ENCODE peak calls at places on chromosomes 11 and 22, in eight cellular contexts. A is HuH-7.5; V is stimulated activated CD4-positive, alpha-beta T cell treated with anti-CD3 and anti-CD28 coated beads, TNF-alpha, amount 100 ng/mL, for 1 hour; Z is RWPE1; J is aorta; B is iPS-NIHi11; X is nephron progenitor cell; R is AG08396. Y is an unnamed sample.

GRCh38 chr11:1770528-1770927 is 6.8 kb upstream of the CTSD start:
- DNase-seq in Z (no peak), J (no peak), V (no peak), A (no peak), X (no peak), R (no peak), B (no peak), Y (no peak)

GRCh38 chr11:134233729-134234179 is 9.3 kb downstream of the VPS26B start:
- DNase-seq in A (no peak), R (no peak), V (no peak), B (no peak), Z (no peak), X (no peak), J (no peak), Y (no peak)

GRCh38 chr22:39556970-39557811 is 13.4 kb upstream of the CACNA1I start:
- DNase-seq in X (peak; percentile 68), B (peak; percentile 59), V (no peak), A (no peak), J (no peak), Z (no peak), R (peak; percentile 56), Y (no peak)

GRCh38 chr11:134469627-134470026 is 57.6 kb upstream of the B3GAT1 start:
- DNase-seq in J (no peak), V (no peak), A (no peak), R (peak; percentile 24), Z (peak; percentile 25), X (no peak), B (no peak), Y (no peak)

GRCh38 chr11:8699903-8700302 is 17.3 kb downstream of the RPL27A start:
- DNase-seq in V (no peak), A (no peak), Z (no peak), R (peak; percentile 42), B (no peak), X (no peak), J (peak; percentile 71), Y (peak; percentile 61)

GRCh38 chr11:67006029-67006884 is 16.7 kb upstream of the SYT12 start:
- DNase-seq in A (peak; percentile 97), B (peak; percentile 91), R (peak; percentile 48), V (no peak), X (no peak), J (no peak), Z (peak; percentile 69), Y (no peak)

GRCh38 chr11:90836031-90836430 is 613.2 kb upstream of the CHORDC1 start:
- DNase-seq in J (no peak), R (no peak), X (no peak), Z (no peak), A (no peak), B (no peak), V (no peak), Y (no peak)

GRCh38 chr22:23742505-23743264 is 8.2 kb downstream of the ZNF70 start:
- DNase-seq in A (no peak), Z (no peak), V (no peak), R (no peak), B (no peak), J (no peak), X (no peak), Y (no peak)

GRCh38 chr22:19941365-19942070 is at the start of the genes COMT and TXNRD2:
- DNase-seq in J (peak; percentile 84), V (peak; percentile 13), B (peak; percentile 90), R (peak; percentile 92), X (peak; percentile 78), A (peak; percentile 79), Z (peak; percentile 64), Y (peak; percentile 15)

GRCh38 chr22:48560836-48561235 is 1266.8 kb downstream of the BRD1 start:
- DNase-seq in R (no peak), B (no peak), X (no peak), J (no peak), V (no peak), Z (no peak), A (no peak), Y (no peak)

GRCh38 chr11:72263363-72263762 is 19.4 kb upstream of the PHOX2A start:
- DNase-seq in R (peak; percentile 45), J (no peak), Z (no peak), B (no peak), V (no peak), A (no peak), X (no peak), Y (peak; percentile 66)

GRCh38 chr11:76510060-76511047 is 65.5 kb downstream of the EMSY start:
- DNase-seq in X (no peak), Z (no peak), R (peak; percentile 33), V (no peak), J (no peak), A (no peak), B (peak; percentile 52), Y (peak; percentile 67)

GRCh38 chr22:48118654-48119053 is 1356.2 kb downstream of the TBC1D22A start:
- DNase-seq in Z (no peak), B (no peak), A (no peak), R (no peak), V (no peak), X (no peak), J (no peak), Y (no peak)

GRCh38 chr11:43984519-43985385 is 42.3 kb downstream of the C11orf96 start:
- DNase-seq in X (no peak), Z (no peak), B (no peak), A (peak; percentile 39), R (no peak), J (no peak), V (no peak), Y (peak; percentile 89)

GRCh38 chr11:108961095-108961494 is 296.2 kb downstream of the DDX10 start:
- DNase-seq in A (no peak), J (no peak), B (no peak), X (no peak), V (no peak), Z (no peak), R (no peak), Y (no peak)

GRCh38 chr22:44957267-44957905 is 52.4 kb downstream of the PHF21B start:
- DNase-seq in A (no peak), Z (no peak), X (no peak), B (peak; percentile 62), J (no peak), R (no peak), V (no peak), Y (no peak)

GRCh38 chr11:2685566-2686359 is 14.0 kb downstream of the KCNQ1OT1 start:
- DNase-seq in J (peak; percentile 32), B (no peak), A (no peak), Z (no peak), V (no peak), R (no peak), X (no peak), Y (no peak)

GRCh38 chr11:123474994-123475393 is 44.9 kb downstream of the GRAMD1B start:
- DNase-seq in R (no peak), V (no peak), B (no peak), X (no peak), Z (no peak), A (no peak), J (no peak), Y (peak; percentile 43)

GRCh38 chr11:28337701-28338100 is 229.5 kb downstream of the METTL15 start:
- DNase-seq in V (no peak), Z (no peak), X (no peak), J (no peak), R (no peak), A (no peak), B (no peak), Y (no peak)

GRCh38 chr11:72293391-72293790 is 49.4 kb upstream of the PHOX2A start:
- DNase-seq in Z (no peak), X (no peak), A (no peak), R (no peak), J (no peak), V (no peak), B (no peak), Y (no peak)

Y was measured in renal cortical epithelial cell.